ENCODE peak calls at places on chromosomes 7 and 10, in nine cellular contexts. H, M, S, K, P, O, W, A and J are unnamed samples.

GRCh38 chr10:86657396-86658011 is 3.2 kb downstream of the OPN4 start:
- DNase-seq in W (no peak), P (no peak), A (peak), O (peak), K (peak), H (no peak), M (no peak), S (peak), J (no peak)

GRCh38 chr7:69399038-69399800 is 199.1 kb upstream of the AUTS2 start:
- DNase-seq in K (no peak), P (no peak), S (peak), M (no peak), H (no peak), O (no peak), W (no peak), A (no peak), J (no peak)

GRCh38 chr10:80504897-80505465 is 32.7 kb upstream of the SH2D4B start:
- DNase-seq in M (no peak), O (peak), H (no peak), K (no peak), P (no peak), S (no peak), W (no peak), A (no peak), J (no peak)

GRCh38 chr7:81410471-81411117 is 359.3 kb downstream of the HGF start:
- DNase-seq in H (peak), S (no peak), W (no peak), K (no peak), M (no peak), O (no peak), A (no peak), P (no peak), J (no peak)

GRCh38 chr7:24574365-24574764 is 1.1 kb downstream of the PALS2 start:
- DNase-seq in M (no peak), P (no peak), S (no peak), H (no peak), A (no peak), O (no peak), K (peak), W (no peak), J (peak)

GRCh38 chr10:118798186-118798811 is 43.5 kb upstream of the CACUL1 start:
- DNase-seq in O (peak), W (no peak), S (no peak), P (no peak), K (no peak), A (no peak), H (peak), M (no peak), J (no peak)

GRCh38 chr10:121154846-121155245 is 303.7 kb downstream of the WDR11 start:
- DNase-seq in A (no peak), W (no peak), O (no peak), H (peak), S (no peak), K (no peak), M (no peak), P (no peak), J (no peak)

GRCh38 chr10:68202965-68203358 is 29.0 kb downstream of the ATOH7 start:
- DNase-seq in K (peak), A (no peak), O (no peak), M (no peak), H (peak), W (no peak), S (peak), P (no peak), J (no peak)

DNA sequence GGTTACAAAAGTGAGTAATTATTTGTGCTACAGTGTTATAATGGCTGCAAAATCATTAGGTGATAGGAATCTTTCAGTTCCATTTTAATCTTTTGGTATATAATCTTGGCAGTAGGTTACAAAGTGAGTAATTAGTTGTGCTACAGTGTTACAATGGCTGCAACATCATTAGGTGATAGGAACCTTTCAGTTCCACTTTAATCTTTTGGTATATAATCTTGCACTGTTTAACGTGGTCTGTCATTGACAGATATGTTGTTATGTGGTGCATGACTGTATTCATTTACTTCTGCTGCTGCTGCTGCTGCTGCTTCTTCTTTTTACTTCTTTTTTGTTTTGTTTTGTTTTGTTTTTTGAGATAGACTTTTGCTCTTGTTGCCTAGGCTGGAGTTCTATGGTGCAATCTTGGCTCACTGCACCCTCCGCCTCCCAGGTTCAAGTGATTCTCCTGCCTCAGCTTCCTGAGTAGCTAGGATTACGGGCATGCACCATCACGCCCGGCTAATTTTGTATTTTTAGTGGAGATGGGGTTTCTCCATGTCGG is 28.7 kb downstream of the ST7 start:
- DNase-seq in O (no peak), K (no peak), M (no peak), A (no peak), W (no peak), S (no peak), P (no peak), H (peak), J (no peak)
- TF ChIP-seq CTCF in O (no peak), K (no peak), M (no peak), A (no peak), W (no peak), S (no peak), P (no peak), H (no peak), J (no peak)

DNA sequence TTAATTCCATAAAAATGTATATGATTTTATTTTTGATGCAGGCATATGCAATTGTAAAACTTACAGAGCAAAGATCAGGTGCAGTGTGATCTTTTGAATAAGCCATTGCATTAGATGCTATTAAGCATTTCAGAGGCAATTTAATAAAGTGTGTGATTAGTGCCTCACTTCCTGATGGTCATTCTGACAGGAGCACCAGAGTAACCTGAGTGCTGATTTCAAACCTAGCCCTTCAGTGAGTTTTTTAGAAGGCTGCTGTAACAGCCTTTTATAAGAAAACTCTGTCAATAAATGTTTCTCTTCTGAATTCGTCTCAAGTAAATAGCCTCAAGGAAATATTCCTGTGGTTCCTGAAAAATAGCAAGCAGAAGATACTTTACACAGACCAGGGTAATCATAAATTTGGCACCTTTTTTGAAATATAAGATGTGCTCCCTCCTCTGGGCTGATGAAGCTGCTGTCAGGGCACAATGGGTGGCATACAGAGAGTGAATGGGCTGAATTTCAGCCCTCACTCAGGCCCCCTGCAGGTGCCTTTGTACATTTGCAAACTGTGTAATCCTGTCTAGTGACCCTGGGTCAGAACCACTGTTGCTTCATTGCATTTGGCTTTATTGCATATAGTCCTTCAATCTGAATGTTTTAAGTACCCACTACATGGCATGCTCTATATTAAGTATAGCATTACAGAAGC is 193.7 kb upstream of the CSTF2T start:
- DNase-seq in W (no peak), S (no peak), A (no peak), M (no peak), H (peak), K (peak), O (no peak), P (no peak), J (no peak)
- TF ChIP-seq CTCF in W (peak), S (no peak), A (no peak), M (peak), H (peak), K (peak), O (peak), P (no peak), J (peak)

GRCh38 chr10:43384252-43385221 is 13.1 kb downstream of the FXYD4 start:
- DNase-seq in S (no peak), O (peak), A (no peak), K (no peak), M (no peak), H (no peak), P (no peak), W (no peak), J (no peak)

GRCh38 chr10:43377393-43377883 is 6.0 kb downstream of the FXYD4 start:
- DNase-seq in P (no peak), K (no peak), O (no peak), A (no peak), H (peak), M (no peak), S (no peak), W (no peak), J (no peak)

GRCh38 chr10:43383204-43383971 is 12.0 kb downstream of the FXYD4 start:
- DNase-seq in K (no peak), H (peak), S (no peak), P (no peak), W (no peak), O (peak), M (no peak), A (no peak), J (no peak)

GRCh38 chr10:43376828-43377227 is 5.4 kb downstream of the FXYD4 start:
- DNase-seq in P (no peak), S (no peak), A (no peak), W (no peak), H (no peak), K (no peak), M (no peak), O (no peak), J (no peak)

GRCh38 chr10:43380610-43381222 is 9.3 kb downstream of the FXYD4 start:
- DNase-seq in H (no peak), O (peak), K (peak), M (no peak), A (no peak), P (no peak), S (no peak), W (no peak), J (no peak)
- TF ChIP-seq CTCF in H (peak), O (no peak), K (no peak), M (no peak), A (no peak), P (no peak), S (no peak), W (no peak), J (no peak)

GRCh38 chr7:143878884-143879283 is 23.1 kb downstream of the TCAF1 start:
- DNase-seq in S (no peak), A (no peak), W (no peak), P (no peak), M (no peak), O (no peak), H (no peak), K (no peak), J (no peak)
- TF ChIP-seq CTCF in S (no peak), A (no peak), W (no peak), P (no peak), M (no peak), O (no peak), H (no peak), K (no peak), J (no peak)

GRCh38 chr7:86470763-86471162 is 172.9 kb upstream of the GRM3 start:
- DNase-seq in M (no peak), P (no peak), O (no peak), K (no peak), W (no peak), H (no peak), S (no peak), A (no peak), J (no peak)

GRCh38 chr7:86469680-86470295 is 173.9 kb upstream of the GRM3 start:
- DNase-seq in A (no peak), H (peak), S (peak), K (peak), P (peak), M (peak), W (no peak), O (no peak), J (peak)
- TF ChIP-seq CTCF in A (peak), H (peak), S (peak), K (peak), P (peak), M (peak), W (peak), O (peak), J (peak)

GRCh38 chr10:128694532-128694931 is 568.3 kb upstream of the MKI67 start:
- DNase-seq in H (no peak), P (no peak), K (no peak), M (no peak), W (no peak), O (no peak), S (no peak), A (no peak), J (no peak)

GRCh38 chr10:128697437-128697836 is 571.2 kb upstream of the MKI67 start:
- DNase-seq in O (no peak), W (no peak), K (no peak), P (no peak), A (no peak), H (no peak), S (no peak), M (no peak), J (no peak)

GRCh38 chr10:128695931-128696330 is 569.7 kb upstream of the MKI67 start:
- DNase-seq in W (no peak), P (no peak), O (no peak), S (no peak), H (no peak), M (no peak), A (no peak), K (no peak), J (no peak)

GRCh38 chr10:128693493-128694132 is 567.4 kb upstream of the MKI67 start:
- DNase-seq in H (no peak), W (no peak), A (no peak), M (no peak), S (no peak), O (no peak), P (no peak), K (no peak), J (no peak)

GRCh38 chr10:128695326-128695725 is 569.1 kb upstream of the MKI67 start:
- DNase-seq in W (no peak), H (no peak), S (no peak), M (no peak), P (no peak), A (no peak), O (no peak), K (no peak), J (no peak)
- TF ChIP-seq CTCF in W (no peak), H (no peak), S (no peak), M (no peak), P (no peak), A (no peak), O (no peak), K (no peak), J (no peak)

GRCh38 chr10:92691591-92692084 is 1.9 kb downstream of the HHEX start:
- DNase-seq in H (no peak), P (peak), K (no peak), S (peak), A (peak), O (no peak), W (peak), M (no peak), J (peak)

GRCh38 chr10:92689663-92690210 is at the start of gene HHEX:
- DNase-seq in P (peak), A (peak), M (no peak), K (peak), W (peak), O (peak), S (peak), H (peak), J (peak)

GRCh38 chr10:92691042-92691590 is 1.4 kb downstream of the HHEX start:
- DNase-seq in K (no peak), M (no peak), O (no peak), W (peak), H (no peak), S (peak), P (no peak), A (peak), J (no peak)

GRCh38 chr10:92688927-92689662 is 660 bp upstream of the HHEX start:
- DNase-seq in P (peak), K (peak), S (peak), W (peak), H (no peak), M (no peak), O (peak), A (peak), J (no peak)

GRCh38 chr10:92690211-92691041 is 671 bp downstream of the HHEX start:
- DNase-seq in W (peak), O (peak), H (peak), S (peak), K (peak), A (peak), M (no peak), P (peak), J (peak)
- TF ChIP-seq CTCF in W (no peak), O (no peak), H (no peak), S (no peak), K (no peak), A (no peak), M (no peak), P (no peak), J (no peak)